ENCODE peak calls at places on chromosomes 5 and 9, in seven cellular contexts. One of them, this sample, is unnamed.
A peak's percentile ranks its signal among the peaks of the same experiment; 100 is the strongest.

GRCh38 chr5:15687401-15687800 is 187.4 kb downstream of the FBXL7 start:
- DNase-seq in adrenal gland: no peak
- DNase-seq in psoas muscle: no peak
- DNase-seq in HFF-Myc: no peak
- DNase-seq in fibroblast of pulmonary artery: no peak
- DNase-seq in cardiac muscle cell: no peak
- DNase-seq in fibroblast of the aortic adventitia: no peak
- DNase-seq in this sample: no peak

GRCh38 chr9:32490601-32491000 is 35.4 kb downstream of the RIGI start:
- DNase-seq in adrenal gland: no peak
- DNase-seq in psoas muscle: no peak
- DNase-seq in HFF-Myc: no peak
- DNase-seq in fibroblast of pulmonary artery: no peak
- DNase-seq in cardiac muscle cell: no peak
- DNase-seq in fibroblast of the aortic adventitia: no peak
- DNase-seq in this sample: no peak

GRCh38 chr5:157603333-157604190 is 28.0 kb upstream of the ADAM19 start:
- DNase-seq in adrenal gland: no peak
- DNase-seq in psoas muscle: no peak
- DNase-seq in HFF-Myc: peak; percentile 66
- DNase-seq in fibroblast of pulmonary artery: peak; percentile 84
- DNase-seq in cardiac muscle cell: peak; percentile 78
- DNase-seq in fibroblast of the aortic adventitia: peak; percentile 76
- DNase-seq in this sample: peak; percentile 88

GRCh38 chr5:132354828-132355765 is 14.4 kb upstream of the SLC22A5 start:
- DNase-seq in adrenal gland: no peak
- DNase-seq in psoas muscle: no peak
- DNase-seq in HFF-Myc: no peak
- DNase-seq in fibroblast of pulmonary artery: no peak
- DNase-seq in cardiac muscle cell: no peak
- DNase-seq in fibroblast of the aortic adventitia: no peak
- DNase-seq in this sample: no peak

GRCh38 chr9:33022303-33022702 is 2.8 kb upstream of the DNAJA1 start:
- DNase-seq in adrenal gland: no peak
- DNase-seq in psoas muscle: no peak
- DNase-seq in HFF-Myc: no peak
- DNase-seq in fibroblast of pulmonary artery: no peak
- DNase-seq in cardiac muscle cell: no peak
- DNase-seq in fibroblast of the aortic adventitia: no peak
- DNase-seq in this sample: no peak

GRCh38 chr9:34636791-34637355 is 714 bp downstream of the SIGMAR1 start:
- DNase-seq in adrenal gland: no peak
- DNase-seq in psoas muscle: no peak
- DNase-seq in HFF-Myc: no peak
- DNase-seq in fibroblast of pulmonary artery: no peak
- DNase-seq in cardiac muscle cell: peak; percentile 49
- DNase-seq in fibroblast of the aortic adventitia: peak; percentile 44
- DNase-seq in this sample: peak; percentile 35

GRCh38 chr5:132389453-132390286 is 20.2 kb downstream of the SLC22A5 start:
- DNase-seq in adrenal gland: peak; percentile 36
- DNase-seq in psoas muscle: peak; percentile 69
- DNase-seq in HFF-Myc: peak; percentile 99
- DNase-seq in fibroblast of pulmonary artery: peak; percentile 97
- DNase-seq in cardiac muscle cell: peak; percentile 97
- DNase-seq in fibroblast of the aortic adventitia: peak; percentile 99
- DNase-seq in this sample: peak; percentile 96

GRCh38 chr5:68245325-68245724 is 29.8 kb downstream of the PIK3R1 start:
- DNase-seq in adrenal gland: no peak
- DNase-seq in psoas muscle: no peak
- DNase-seq in HFF-Myc: no peak
- DNase-seq in fibroblast of pulmonary artery: peak; percentile 59
- DNase-seq in cardiac muscle cell: no peak
- DNase-seq in fibroblast of the aortic adventitia: peak; percentile 68
- DNase-seq in this sample: no peak

GRCh38 chr5:9587135-9587534 is 41.3 kb upstream of the SEMA5A start:
- DNase-seq in adrenal gland: no peak
- DNase-seq in psoas muscle: no peak
- DNase-seq in HFF-Myc: no peak
- DNase-seq in fibroblast of pulmonary artery: no peak
- DNase-seq in cardiac muscle cell: no peak
- DNase-seq in fibroblast of the aortic adventitia: no peak
- DNase-seq in this sample: no peak

GRCh38 chr5:132056610-132057497 is 3.6 kb upstream of the IL3 start:
- DNase-seq in adrenal gland: peak; percentile 4
- DNase-seq in psoas muscle: peak; percentile 39
- DNase-seq in HFF-Myc: no peak
- DNase-seq in fibroblast of pulmonary artery: no peak
- DNase-seq in cardiac muscle cell: no peak
- DNase-seq in fibroblast of the aortic adventitia: no peak
- DNase-seq in this sample: no peak

GRCh38 chr5:56190500-56190899 is 42.6 kb downstream of the ANKRD55 start:
- DNase-seq in adrenal gland: peak; percentile 62
- DNase-seq in psoas muscle: no peak
- DNase-seq in HFF-Myc: peak; percentile 69
- DNase-seq in fibroblast of pulmonary artery: peak; percentile 94
- DNase-seq in cardiac muscle cell: peak; percentile 87
- DNase-seq in fibroblast of the aortic adventitia: peak; percentile 76
- DNase-seq in this sample: peak; percentile 71

DNA sequence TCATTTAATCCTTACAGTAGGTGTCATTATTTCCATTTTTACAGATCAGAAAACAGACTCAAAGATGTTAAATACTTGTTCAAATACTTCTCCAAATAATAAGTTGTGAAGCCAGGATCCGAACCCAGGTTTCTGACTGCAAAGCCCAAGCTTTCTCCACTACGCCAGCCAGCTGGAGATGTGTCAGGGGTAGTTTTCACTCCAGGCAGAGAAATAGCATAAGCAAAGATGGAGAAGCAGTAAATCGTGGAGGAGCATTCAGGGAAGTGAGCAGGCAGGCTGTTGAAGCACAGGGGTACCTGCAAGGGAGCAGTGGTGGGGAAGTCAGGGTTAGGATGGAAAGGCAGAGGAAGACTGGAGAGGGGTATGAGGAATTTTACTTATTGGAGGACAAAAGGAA is 2.9 kb downstream of the TLN1 start:
- DNase-seq in adrenal gland: no peak
- DNase-seq in psoas muscle: no peak
- DNase-seq in HFF-Myc: no peak
- DNase-seq in fibroblast of pulmonary artery: no peak
- DNase-seq in cardiac muscle cell: no peak
- DNase-seq in fibroblast of the aortic adventitia: peak; percentile 34
- DNase-seq in this sample: peak; percentile 29
- H3K4me3 ChIP-seq in adrenal gland: no peak overlapping the region
- H3K4me3 ChIP-seq in psoas muscle: peak overlapping the region; percentile 82
- H3K4me3 ChIP-seq in HFF-Myc: peak overlapping the region; percentile 83
- H3K4me3 ChIP-seq in fibroblast of pulmonary artery: peak overlapping the region; percentile 92
- H3K4me3 ChIP-seq in cardiac muscle cell: peak overlapping the region; percentile 11
- H3K4me3 ChIP-seq in fibroblast of the aortic adventitia: peak overlapping the region; percentile 98
- H3K4me3 ChIP-seq in this sample: peak overlapping the region; percentile 88

DNA sequence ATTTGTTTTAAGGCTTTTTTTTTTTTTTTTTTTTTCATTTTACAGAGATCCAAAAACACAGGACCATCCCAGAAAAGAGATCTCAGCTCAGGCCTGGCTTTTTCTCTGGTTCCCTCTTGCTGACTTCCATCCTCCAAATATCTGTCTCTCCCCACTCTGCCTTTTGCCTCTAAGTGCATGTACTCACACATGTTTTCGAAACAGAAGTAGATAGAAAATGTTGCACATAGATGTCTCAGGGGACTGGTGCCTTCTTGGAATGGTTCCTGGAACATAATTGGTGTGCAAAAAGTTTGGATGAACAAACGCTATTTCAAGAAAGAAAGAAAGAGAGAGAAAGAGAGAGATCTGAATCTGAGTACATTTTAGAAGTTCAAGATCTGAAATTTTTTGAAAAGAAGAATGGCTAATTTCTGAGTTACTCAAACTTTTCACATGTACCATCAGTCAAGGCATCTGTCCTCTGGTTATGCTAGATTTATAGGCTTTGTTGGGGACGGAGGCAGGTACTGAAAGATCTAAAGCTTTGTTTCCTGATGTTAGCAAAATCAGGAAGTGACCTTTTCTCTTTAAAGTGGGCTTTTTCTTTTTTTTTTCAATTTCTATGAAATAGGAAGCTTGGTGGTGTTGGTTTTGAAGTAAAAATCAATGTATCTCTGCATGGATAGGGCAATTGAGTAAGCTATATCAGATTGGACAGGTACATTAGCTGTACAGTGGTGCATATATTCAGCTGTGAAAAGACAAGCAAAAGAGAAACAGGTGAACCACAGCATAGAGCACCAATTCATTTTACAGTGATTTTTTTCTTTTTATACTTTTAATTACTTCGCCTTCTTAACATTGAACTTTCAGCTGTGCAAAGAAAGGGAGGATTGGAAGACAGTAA is 8.5 kb upstream of the TNFSF8 start:
- DNase-seq in adrenal gland: no peak
- DNase-seq in psoas muscle: no peak
- DNase-seq in HFF-Myc: no peak
- DNase-seq in fibroblast of pulmonary artery: peak; percentile 39
- DNase-seq in cardiac muscle cell: peak; percentile 65
- DNase-seq in fibroblast of the aortic adventitia: peak; percentile 67
- DNase-seq in this sample: peak; percentile 51
- H3K4me3 ChIP-seq in adrenal gland: no peak overlapping the region
- H3K4me3 ChIP-seq in psoas muscle: no peak overlapping the region
- H3K4me3 ChIP-seq in HFF-Myc: no peak overlapping the region
- H3K4me3 ChIP-seq in fibroblast of pulmonary artery: no peak overlapping the region
- H3K4me3 ChIP-seq in cardiac muscle cell: no peak overlapping the region
- H3K4me3 ChIP-seq in fibroblast of the aortic adventitia: no peak overlapping the region
- H3K4me3 ChIP-seq in this sample: no peak overlapping the region

GRCh38 chr9:122986010-122986409 is 45.2 kb downstream of the RABGAP1 start:
- DNase-seq in adrenal gland: no peak
- DNase-seq in psoas muscle: no peak
- DNase-seq in HFF-Myc: no peak
- DNase-seq in fibroblast of pulmonary artery: no peak
- DNase-seq in cardiac muscle cell: no peak
- DNase-seq in fibroblast of the aortic adventitia: no peak
- DNase-seq in this sample: no peak
- H3K4me3 ChIP-seq in adrenal gland: no peak overlapping the region
- H3K4me3 ChIP-seq in psoas muscle: no peak overlapping the region
- H3K4me3 ChIP-seq in HFF-Myc: no peak overlapping the region
- H3K4me3 ChIP-seq in fibroblast of pulmonary artery: no peak overlapping the region
- H3K4me3 ChIP-seq in cardiac muscle cell: no peak overlapping the region
- H3K4me3 ChIP-seq in fibroblast of the aortic adventitia: no peak overlapping the region
- H3K4me3 ChIP-seq in this sample: no peak overlapping the region

GRCh38 chr5:162067651-162068411 is at the start of gene GABRG2:
- DNase-seq in adrenal gland: no peak
- DNase-seq in psoas muscle: no peak
- DNase-seq in HFF-Myc: no peak
- DNase-seq in fibroblast of pulmonary artery: no peak
- DNase-seq in cardiac muscle cell: no peak
- DNase-seq in fibroblast of the aortic adventitia: no peak
- DNase-seq in this sample: no peak

GRCh38 chr5:162068412-162068811 is 839 bp downstream of the GABRG2 start:
- DNase-seq in adrenal gland: peak; percentile 26
- DNase-seq in psoas muscle: no peak
- DNase-seq in HFF-Myc: no peak
- DNase-seq in fibroblast of pulmonary artery: peak; percentile 7
- DNase-seq in cardiac muscle cell: peak; percentile 1
- DNase-seq in fibroblast of the aortic adventitia: no peak
- DNase-seq in this sample: peak; percentile 0

GRCh38 chr5:162068931-162069330 is 1.4 kb downstream of the GABRG2 start:
- DNase-seq in adrenal gland: no peak
- DNase-seq in psoas muscle: no peak
- DNase-seq in HFF-Myc: no peak
- DNase-seq in fibroblast of pulmonary artery: no peak
- DNase-seq in cardiac muscle cell: no peak
- DNase-seq in fibroblast of the aortic adventitia: no peak
- DNase-seq in this sample: no peak

GRCh38 chr5:162067138-162067537 is 435 bp upstream of the GABRG2 start:
- DNase-seq in adrenal gland: no peak
- DNase-seq in psoas muscle: no peak
- DNase-seq in HFF-Myc: no peak
- DNase-seq in fibroblast of pulmonary artery: no peak
- DNase-seq in cardiac muscle cell: no peak
- DNase-seq in fibroblast of the aortic adventitia: no peak
- DNase-seq in this sample: no peak
- H3K4me3 ChIP-seq in adrenal gland: no peak overlapping the region
- H3K4me3 ChIP-seq in psoas muscle: no peak overlapping the region
- H3K4me3 ChIP-seq in HFF-Myc: no peak overlapping the region
- H3K4me3 ChIP-seq in fibroblast of pulmonary artery: no peak overlapping the region
- H3K4me3 ChIP-seq in cardiac muscle cell: no peak overlapping the region
- H3K4me3 ChIP-seq in fibroblast of the aortic adventitia: no peak overlapping the region
- H3K4me3 ChIP-seq in this sample: no peak overlapping the region

GRCh38 chr5:173228107-173228506 is 6.9 kb downstream of the NKX2-5 start:
- DNase-seq in adrenal gland: no peak
- DNase-seq in psoas muscle: no peak
- DNase-seq in HFF-Myc: no peak
- DNase-seq in fibroblast of pulmonary artery: no peak
- DNase-seq in cardiac muscle cell: no peak
- DNase-seq in fibroblast of the aortic adventitia: no peak
- DNase-seq in this sample: no peak
- H3K4me3 ChIP-seq in adrenal gland: no peak overlapping the region
- H3K4me3 ChIP-seq in psoas muscle: no peak overlapping the region
- H3K4me3 ChIP-seq in HFF-Myc: no peak overlapping the region
- H3K4me3 ChIP-seq in fibroblast of pulmonary artery: no peak overlapping the region
- H3K4me3 ChIP-seq in cardiac muscle cell: peak overlapping the region; percentile 96
- H3K4me3 ChIP-seq in fibroblast of the aortic adventitia: no peak overlapping the region
- H3K4me3 ChIP-seq in this sample: no peak overlapping the region